ENCODE peak calls at places on chromosome 22, in five cellular contexts. M, C, Y, R and L are unnamed samples.

GRCh38 chr22:33315954-33316353 is 257.8 kb upstream of the SYN3 start:
- DNase-seq in M (no peak), C (no peak), Y (no peak), R (no peak), L (no peak)

GRCh38 chr22:41995211-41995610 is 3.4 kb upstream of the WBP2NL start:
- DNase-seq in M (no peak), C (no peak), Y (no peak), R (no peak), L (no peak)

GRCh38 chr22:39960791-39961746 is 872 bp downstream of the TMA7B start:
- DNase-seq in M (peak), C (peak), Y (no peak), R (no peak), L (no peak)

GRCh38 chr22:26461188-26461810 is 22.3 kb downstream of the HPS4 start:
- DNase-seq in M (peak), C (no peak), Y (peak), R (peak), L (no peak)

GRCh38 chr22:49992921-49993648 is 19.5 kb downstream of the IL17REL start:
- DNase-seq in M (peak), C (peak), Y (no peak), R (peak), L (no peak)

GRCh38 chr22:50737728-50738648 is at the start of gene ACR:
- DNase-seq in M (no peak), C (no peak), Y (no peak), R (no peak), L (no peak)

GRCh38 chr22:37657590-37658132 is 862 bp upstream of the PDXP start:
- DNase-seq in M (no peak), C (no peak), Y (no peak), R (no peak), L (no peak)

GRCh38 chr22:40193429-40194421 is 16.0 kb downstream of the TNRC6B start:
- DNase-seq in M (no peak), C (peak), Y (no peak), R (no peak), L (no peak)

GRCh38 chr22:35399114-35399677 is 744 bp upstream of the MCM5 start:
- DNase-seq in M (no peak), C (peak), Y (no peak), R (peak), L (no peak)

GRCh38 chr22:26406118-26406517 is 22.9 kb upstream of the ASPHD2 start:
- DNase-seq in M (peak), C (peak), Y (no peak), R (no peak), L (no peak)

GRCh38 chr22:38412435-38413084 is 42.4 kb downstream of the KCNJ4 start:
- DNase-seq in M (no peak), C (no peak), Y (peak), R (peak), L (no peak)

GRCh38 chr22:24423519-24424000 is 3.8 kb upstream of the ADORA2A start:
- DNase-seq in M (no peak), C (no peak), Y (peak), R (peak), L (peak)

GRCh38 chr22:45101828-45102227 is 61.9 kb upstream of the NUP50 start:
- DNase-seq in M (peak), C (peak), Y (peak), R (no peak), L (no peak)
- TF ChIP-seq CTCF in M (peak), C (peak), Y (peak), R (no peak), L (peak)

GRCh38 chr22:47836957-47837356 is 1074.5 kb downstream of the TBC1D22A start:
- DNase-seq in M (no peak), C (no peak), Y (peak), R (no peak), L (no peak)

GRCh38 chr22:47841166-47841565 is 1078.7 kb downstream of the TBC1D22A start:
- DNase-seq in M (no peak), C (no peak), Y (no peak), R (no peak), L (no peak)

GRCh38 chr22:47839586-47840245 is 1077.3 kb downstream of the TBC1D22A start:
- DNase-seq in M (no peak), C (no peak), Y (no peak), R (no peak), L (no peak)

GRCh38 chr22:47835726-47836125 is 1073.3 kb downstream of the TBC1D22A start:
- DNase-seq in M (peak), C (peak), Y (peak), R (no peak), L (no peak)

GRCh38 chr22:47837703-47838102 is 1075.3 kb downstream of the TBC1D22A start:
- DNase-seq in M (no peak), C (no peak), Y (no peak), R (no peak), L (no peak)
- TF ChIP-seq CTCF in M (no peak), C (peak), Y (no peak), R (no peak), L (no peak)

GRCh38 chr22:32103648-32104326 is 55.3 kb downstream of the C22orf42 start:
- DNase-seq in M (no peak), C (no peak), Y (no peak), R (no peak), L (no peak)
- TF ChIP-seq CTCF in M (peak), C (no peak), Y (no peak), R (no peak), L (peak)

GRCh38 chr22:19086944-19087343 is 35.3 kb downstream of the DGCR2 start:
- DNase-seq in M (peak), C (peak), Y (no peak), R (no peak), L (no peak)

GRCh38 chr22:19082793-19083192 is 39.4 kb downstream of the DGCR2 start:
- DNase-seq in M (no peak), C (no peak), Y (no peak), R (no peak), L (no peak)

GRCh38 chr22:19086417-19086816 is 35.8 kb downstream of the DGCR2 start:
- DNase-seq in M (no peak), C (no peak), Y (no peak), R (no peak), L (no peak)

GRCh38 chr22:19082101-19082500 is 40.1 kb downstream of the DGCR2 start:
- DNase-seq in M (no peak), C (no peak), Y (no peak), R (no peak), L (no peak)

GRCh38 chr22:19085233-19086043 is 36.8 kb downstream of the DGCR2 start:
- DNase-seq in M (peak), C (peak), Y (no peak), R (no peak), L (peak)
- TF ChIP-seq CTCF in M (peak), C (peak), Y (peak), R (no peak), L (peak)

GRCh38 chr22:30212363-30212995 is 34.1 kb downstream of the LIF start:
- DNase-seq in M (peak), C (peak), Y (peak), R (no peak), L (no peak)
- TF ChIP-seq CTCF in M (peak), C (peak), Y (no peak), R (no peak), L (no peak)

DNA sequence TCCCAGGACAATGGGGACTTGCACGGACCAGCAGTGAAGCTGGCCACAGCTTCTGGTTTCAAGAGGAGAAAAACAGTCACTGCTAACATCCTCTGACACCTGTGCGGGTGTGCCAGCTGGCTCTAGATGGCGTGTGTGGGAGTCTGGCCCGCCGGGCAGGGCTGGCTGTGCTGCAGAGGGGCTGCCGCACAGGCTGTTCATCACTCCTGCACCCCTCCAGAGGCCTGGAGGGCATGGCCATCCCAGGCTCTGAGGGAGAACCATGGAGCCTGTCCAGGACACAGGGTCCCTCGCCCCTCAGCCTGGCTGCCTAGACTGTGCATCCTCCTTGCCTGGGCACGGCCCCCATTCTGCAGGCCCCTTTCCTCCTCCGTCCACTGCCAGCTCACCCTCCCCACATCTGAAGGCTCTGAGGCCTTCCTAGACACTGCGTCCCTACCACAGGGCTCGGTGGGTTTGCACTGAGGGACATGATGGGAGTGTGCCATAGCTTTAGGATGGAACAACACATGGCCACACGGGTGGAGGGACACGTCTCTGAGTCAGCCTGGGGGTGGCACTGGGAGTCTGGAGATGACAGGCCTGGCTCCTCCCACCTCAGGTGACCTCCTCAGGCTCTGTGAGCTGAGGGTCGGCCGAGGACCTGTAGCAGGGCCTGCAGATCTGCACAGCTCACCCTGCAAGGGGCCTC is 42.1 kb upstream of the GNB1L start:
- DNase-seq in M (no peak), C (no peak), Y (no peak), R (no peak), L (no peak)
- TF ChIP-seq CTCF in M (no peak), C (no peak), Y (no peak), R (no peak), L (no peak)

DNA sequence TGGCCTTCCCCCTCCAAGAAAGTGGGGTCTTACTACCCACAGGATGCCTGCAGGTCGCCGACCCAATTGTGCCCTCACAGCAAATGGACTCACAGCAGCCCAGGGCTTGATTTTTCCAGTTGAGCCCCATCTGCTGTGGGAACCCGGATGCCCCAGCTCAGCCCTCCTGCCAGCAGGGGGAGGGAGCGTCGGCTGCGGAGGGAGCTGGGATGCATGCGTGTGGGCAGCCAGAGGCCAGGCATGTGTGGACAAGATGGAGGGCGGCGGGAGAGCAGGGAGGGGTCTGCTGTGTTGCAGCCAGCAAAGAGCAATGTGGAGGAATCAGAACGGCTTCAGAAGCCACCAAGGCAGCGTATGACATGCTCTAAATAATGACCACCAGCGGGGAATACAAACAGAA is 41.0 kb upstream of the EIF3D start:
- DNase-seq in M (peak), C (no peak), Y (no peak), R (no peak), L (no peak)
- TF ChIP-seq CTCF in M (peak), C (peak), Y (no peak), R (no peak), L (peak)

GRCh38 chr22:32175751-32176644 is 16.9 kb upstream of the C22orf42 start:
- DNase-seq in M (no peak), C (no peak), Y (no peak), R (no peak), L (no peak)
- TF ChIP-seq CTCF in M (no peak), C (no peak), Y (no peak), R (no peak), L (no peak)

GRCh38 chr22:31626427-31627150 is 35.4 kb downstream of the PISD start:
- DNase-seq in M (no peak), C (no peak), Y (no peak), R (no peak), L (no peak)

GRCh38 chr22:31625257-31625640 is 36.8 kb downstream of the PISD start:
- DNase-seq in M (no peak), C (no peak), Y (no peak), R (no peak), L (no peak)

GRCh38 chr22:31623634-31624312 is 38.2 kb downstream of the PISD start:
- DNase-seq in M (no peak), C (no peak), Y (no peak), R (no peak), L (no peak)

GRCh38 chr22:31627223-31627731 is 34.7 kb downstream of the PISD start:
- DNase-seq in M (no peak), C (no peak), Y (no peak), R (no peak), L (no peak)

GRCh38 chr22:31625661-31626426 is 36.2 kb downstream of the PISD start:
- DNase-seq in M (peak), C (peak), Y (no peak), R (no peak), L (no peak)
- TF ChIP-seq CTCF in M (peak), C (no peak), Y (no peak), R (no peak), L (no peak)

GRCh38 chr22:19644314-19645223 is 69.7 kb upstream of the SEPTIN5 start:
- DNase-seq in M (no peak), C (no peak), Y (no peak), R (no peak), L (no peak)

GRCh38 chr22:19643448-19644313 is 70.6 kb upstream of the SEPTIN5 start:
- DNase-seq in M (no peak), C (no peak), Y (no peak), R (no peak), L (no peak)

GRCh38 chr22:19646383-19646782 is 67.9 kb upstream of the SEPTIN5 start:
- DNase-seq in M (no peak), C (no peak), Y (no peak), R (no peak), L (no peak)

GRCh38 chr22:19645905-19646304 is 68.4 kb upstream of the SEPTIN5 start:
- DNase-seq in M (no peak), C (no peak), Y (no peak), R (no peak), L (no peak)

DNA sequence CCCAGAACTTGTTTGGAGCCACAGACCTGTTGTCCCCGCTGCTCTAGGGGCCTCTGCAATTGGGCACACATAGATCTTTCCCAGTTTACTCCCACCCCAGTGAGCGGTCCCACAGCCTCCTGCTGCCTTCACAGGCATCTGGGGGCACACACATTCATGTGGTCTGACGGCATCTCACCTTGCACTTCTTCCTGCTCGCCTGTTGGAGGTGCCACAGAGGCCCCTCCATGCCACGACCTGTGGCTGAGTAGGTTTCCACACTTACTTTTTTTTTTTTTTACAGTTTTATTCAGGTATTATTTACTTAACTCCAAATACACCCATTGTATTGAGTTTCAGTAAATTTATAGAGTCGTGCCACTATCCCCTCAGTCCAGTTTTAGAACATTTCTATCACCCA is 68.9 kb upstream of the SEPTIN5 start:
- DNase-seq in M (no peak), C (no peak), Y (no peak), R (no peak), L (no peak)
- TF ChIP-seq CTCF in M (no peak), C (no peak), Y (no peak), R (no peak), L (no peak)